ENCODE peak calls at places on chromosomes 7 and 10, in four cellular contexts. Q is HFF-Myc, H is right lobe of liver, E is adrenal gland. V is an unnamed sample.

GRCh38 chr7:157522189-157522588 is 185.4 kb downstream of the DNAJB6 start:
- DNase-seq in Q (no peak), H (peak), E (no peak), V (no peak)

GRCh38 chr10:15353471-15353870 is 17.6 kb downstream of the FAM171A1 start:
- DNase-seq in Q (no peak), H (no peak), E (no peak), V (no peak)

GRCh38 chr10:21727452-21728168 is 193.6 kb downstream of the MLLT10 start:
- DNase-seq in Q (no peak), H (no peak), E (no peak), V (no peak)

GRCh38 chr7:143305423-143306070 is 10.4 kb upstream of the CLCN1 start:
- DNase-seq in Q (no peak), H (peak), E (peak), V (peak)

GRCh38 chr10:113047963-113048781 is 98.1 kb downstream of the TCF7L2 start:
- DNase-seq in Q (no peak), H (no peak), E (no peak), V (no peak)

GRCh38 chr10:51698473-51699063 is 827 bp downstream of the CSTF2T start:
- DNase-seq in Q (no peak), H (no peak), E (no peak), V (no peak)

GRCh38 chr10:95783741-95784140 is 27.8 kb downstream of the ENTPD1 start:
- DNase-seq in Q (no peak), H (no peak), E (no peak), V (no peak)

GRCh38 chr10:3099291-3100092 is 32.1 kb downstream of the PFKP start:
- DNase-seq in Q (no peak), H (no peak), E (no peak), V (no peak)

GRCh38 chr7:20233362-20233761 is 16.2 kb upstream of the MACC1 start:
- DNase-seq in Q (no peak), H (no peak), E (no peak), V (no peak)

GRCh38 chr10:44297963-44298362 is 86.9 kb downstream of the CXCL12 start:
- DNase-seq in Q (no peak), H (no peak), E (no peak), V (no peak)

GRCh38 chr7:41445951-41446350 is 256.9 kb downstream of the INHBA start:
- DNase-seq in Q (no peak), H (no peak), E (no peak), V (no peak)

GRCh38 chr7:114653391-114654088 is 238.9 kb downstream of the FOXP2 start:
- DNase-seq in Q (no peak), H (no peak), E (no peak), V (no peak)

GRCh38 chr7:94655562-94655883 is 410 bp downstream of the SGCE start:
- DNase-seq in Q (no peak), H (no peak), E (peak), V (no peak)

GRCh38 chr7:30927040-30927439 is 15.4 kb downstream of the AQP1 start:
- DNase-seq in Q (no peak), H (peak), E (no peak), V (peak)

GRCh38 chr10:116629340-116629739 is 8.6 kb downstream of the PNLIPRP2 start:
- DNase-seq in Q (no peak), H (no peak), E (no peak), V (no peak)

GRCh38 chr7:20749896-20750295 is 36.8 kb downstream of the SP8 start:
- DNase-seq in Q (no peak), H (no peak), E (no peak), V (no peak)

GRCh38 chr7:16905300-16906044 is 23.7 kb upstream of the AGR3 start:
- DNase-seq in Q (no peak), H (no peak), E (no peak), V (no peak)

GRCh38 chr7:151059362-151060112 is at the start of gene SLC4A2:
- DNase-seq in Q (no peak), H (peak), E (peak), V (peak)

GRCh38 chr10:80333985-80334384 is 22.6 kb downstream of the DYDC1 start:
- DNase-seq in Q (no peak), H (peak), E (no peak), V (no peak)

GRCh38 chr10:30092151-30092790 is 32.9 kb upstream of the JCAD start:
- DNase-seq in Q (no peak), H (no peak), E (no peak), V (no peak)

GRCh38 chr10:79487296-79488194 is 24.8 kb upstream of the EIF5AL1 start:
- DNase-seq in Q (peak), H (peak), E (peak), V (peak)

GRCh38 chr7:138204989-138205298 is 128.7 kb downstream of the AKR1D1 start:
- DNase-seq in Q (no peak), H (no peak), E (no peak), V (no peak)

GRCh38 chr10:49183596-49184542 is 4.3 kb downstream of the TMEM273 start:
- DNase-seq in Q (no peak), H (peak), E (no peak), V (no peak)

GRCh38 chr10:123391275-123392028 is 237.2 kb downstream of the BUB3 start:
- DNase-seq in Q (no peak), H (no peak), E (no peak), V (no peak)

GRCh38 chr7:105149827-105150226 is 135.8 kb downstream of the KMT2E start:
- DNase-seq in Q (peak), H (no peak), E (no peak), V (no peak)

GRCh38 chr10:91613411-91614253 is 19.2 kb downstream of the PPP1R3C start:
- DNase-seq in Q (peak), H (no peak), E (peak), V (no peak)

GRCh38 chr10:118278649-118279048 is 63.5 kb downstream of the FAM204A start:
- DNase-seq in Q (no peak), H (no peak), E (no peak), V (no peak)

GRCh38 chr7:3991771-3992231 is 690.3 kb upstream of the FOXK1 start:
- DNase-seq in Q (no peak), H (no peak), E (no peak), V (no peak)

GRCh38 chr7:95905165-95905564 is 132.8 kb downstream of the DYNC1I1 start:
- DNase-seq in Q (no peak), H (no peak), E (no peak), V (no peak)

GRCh38 chr10:32023264-32023663 is 33.0 kb downstream of the KIF5B start:
- DNase-seq in Q (no peak), H (no peak), E (no peak), V (no peak)

GRCh38 chr10:132297521-132297920 is 10.2 kb downstream of the STK32C start:
- DNase-seq in Q (no peak), H (peak), E (no peak), V (no peak)

GRCh38 chr10:59586407-59586891 is 123.2 kb downstream of the SLC16A9 start:
- DNase-seq in Q (no peak), H (no peak), E (no peak), V (no peak)

GRCh38 chr10:118927317-118927716 is 102.2 kb upstream of the NANOS1 start:
- DNase-seq in Q (no peak), H (no peak), E (no peak), V (no peak)

GRCh38 chr7:15755061-15755460 is 68.6 kb upstream of the MEOX2 start:
- DNase-seq in Q (no peak), H (no peak), E (no peak), V (no peak)

GRCh38 chr7:43648725-43649406 is 66.0 kb downstream of the STK17A start:
- DNase-seq in Q (peak), H (no peak), E (no peak), V (no peak)

DNA sequence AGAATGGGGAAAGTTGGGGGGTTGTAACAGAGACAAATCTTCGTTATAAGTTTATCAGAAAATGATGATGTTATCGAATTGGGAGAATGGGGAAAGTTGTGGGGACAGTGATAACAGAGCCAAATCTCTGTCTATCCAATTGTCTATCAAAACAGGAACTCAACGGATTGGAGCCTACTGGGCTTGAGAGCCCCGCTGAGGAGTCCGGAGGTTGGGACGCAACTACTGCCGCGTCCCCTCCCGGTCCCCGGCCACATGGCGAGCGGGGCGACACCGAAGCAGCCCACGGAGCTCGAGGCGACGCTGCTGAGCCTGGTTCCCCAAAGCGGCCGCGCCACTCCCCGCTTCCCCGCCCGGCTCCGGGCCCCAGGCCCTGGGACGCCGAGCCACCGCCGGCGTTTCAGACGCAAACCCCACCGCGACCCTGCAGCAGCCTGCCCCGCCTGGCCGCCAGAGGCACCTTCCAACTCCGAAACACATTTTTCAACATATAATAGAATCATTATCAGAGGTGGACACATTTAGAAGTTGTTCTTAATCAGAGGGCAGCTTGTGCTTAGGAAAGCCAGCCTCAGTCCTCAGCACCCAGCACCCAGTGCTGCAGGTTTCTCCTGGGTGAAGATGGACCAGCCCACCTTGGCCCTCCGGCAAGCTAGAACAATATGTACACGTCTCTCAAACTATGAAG is 13.8 kb upstream of the RALA start:
- DNase-seq in Q (no peak), H (no peak), E (peak), V (peak)
- H3K4me3 ChIP-seq in Q (peak), H (no peak), E (no peak), V (peak)

GRCh38 chr7:33874943-33875342 is 30.4 kb upstream of the BMPER start:
- DNase-seq in Q (no peak), H (no peak), E (no peak), V (no peak)
- H3K4me3 ChIP-seq in Q (no peak), H (no peak), E (no peak), V (no peak)

GRCh38 chr10:75597691-75598455 is 166.4 kb downstream of the LRMDA start:
- DNase-seq in Q (no peak), H (no peak), E (no peak), V (no peak)
- H3K4me3 ChIP-seq in Q (no peak), H (no peak), E (no peak), V (no peak)

GRCh38 chr7:83040454-83040853 is 122.2 kb downstream of the PCLO start:
- DNase-seq in Q (no peak), H (no peak), E (no peak), V (no peak)
- H3K4me3 ChIP-seq in Q (no peak), H (no peak), E (no peak), V (no peak)

GRCh38 chr7:127619681-127620405 is 1.9 kb upstream of the PAX4 start:
- DNase-seq in Q (no peak), H (no peak), E (no peak), V (no peak)
- H3K4me3 ChIP-seq in Q (no peak), H (no peak), E (no peak), V (no peak)

GRCh38 chr10:491667-492424 is 197.6 kb downstream of the DIP2C start:
- DNase-seq in Q (no peak), H (no peak), E (peak), V (no peak)
- H3K4me3 ChIP-seq in Q (no peak), H (no peak), E (no peak), V (no peak)

DNA sequence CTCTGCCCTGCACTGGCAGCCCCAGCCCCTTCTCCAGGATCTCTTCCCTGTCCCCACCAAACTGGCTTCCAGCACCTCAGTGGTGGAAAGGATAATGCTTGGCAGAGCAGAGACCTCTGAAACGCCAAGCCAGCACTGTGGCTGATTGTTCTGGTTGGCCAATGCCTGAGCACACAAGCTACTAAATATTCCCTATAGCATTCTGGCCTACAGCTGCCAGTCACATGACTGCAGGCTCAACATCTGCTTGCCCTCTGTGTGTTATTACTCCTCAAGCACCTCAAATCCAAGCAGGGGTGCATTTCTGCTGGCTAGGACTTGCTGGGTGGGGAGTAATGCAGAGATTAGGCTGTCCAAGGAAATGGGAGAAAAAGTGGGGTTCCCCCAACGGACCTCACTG is 6.1 kb downstream of the TBATA start:
- DNase-seq in Q (no peak), H (no peak), E (no peak), V (no peak)
- H3K4me3 ChIP-seq in Q (no peak), H (no peak), E (no peak), V (no peak)

DNA sequence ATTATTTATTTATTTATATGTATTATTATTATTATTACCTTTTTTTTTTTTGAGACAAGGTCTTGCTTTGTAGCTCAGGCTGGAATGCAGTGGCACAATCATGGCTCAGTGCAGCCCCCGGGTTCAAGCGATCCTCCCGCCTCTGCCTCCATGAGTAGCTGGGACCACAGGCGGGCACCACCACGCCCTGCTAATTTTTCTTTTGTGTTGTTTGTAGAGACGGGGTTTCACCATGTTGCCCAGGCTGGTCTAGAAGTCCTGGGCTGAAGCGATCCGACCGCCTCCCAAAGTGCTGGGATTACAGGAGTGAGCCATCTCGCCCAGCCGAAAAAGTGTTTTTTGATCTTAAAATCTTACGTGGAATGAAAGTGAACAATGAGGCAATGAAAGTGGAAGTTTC is 79.4 kb upstream of the C1GALT1 start:
- DNase-seq in Q (no peak), H (no peak), E (no peak), V (no peak)
- H3K4me3 ChIP-seq in Q (no peak), H (no peak), E (no peak), V (no peak)

DNA sequence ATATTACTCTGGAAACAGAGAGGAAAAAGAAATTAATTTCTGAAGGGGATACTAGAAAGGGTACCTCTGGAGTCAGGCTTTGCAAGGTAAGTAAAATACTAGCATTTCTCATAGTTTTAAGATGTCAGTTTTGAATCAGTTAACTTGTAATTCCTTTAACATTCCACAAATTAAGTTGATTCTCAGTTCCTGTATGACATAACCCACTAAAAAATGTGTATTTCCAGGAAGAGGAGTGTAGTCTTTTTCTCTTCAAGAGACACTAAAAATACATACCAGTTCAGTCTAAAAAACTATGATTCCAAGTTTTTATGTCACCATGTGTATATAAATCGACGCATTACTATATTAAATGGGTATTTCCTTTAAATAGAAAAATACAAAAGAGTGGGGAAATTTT is 113.2 kb downstream of the CDK6 start:
- DNase-seq in Q (no peak), H (no peak), E (no peak), V (no peak)
- H3K4me3 ChIP-seq in Q (no peak), H (no peak), E (no peak), V (no peak)

GRCh38 chr10:63253040-63253439 is 119.9 kb downstream of the NRBF2 start:
- DNase-seq in Q (no peak), H (no peak), E (no peak), V (no peak)

GRCh38 chr10:63252095-63252762 is 119.1 kb downstream of the NRBF2 start:
- DNase-seq in Q (no peak), H (no peak), E (no peak), V (no peak)

GRCh38 chr10:63257784-63258183 is 124.7 kb downstream of the NRBF2 start:
- DNase-seq in Q (no peak), H (no peak), E (no peak), V (no peak)

GRCh38 chr10:63258920-63259678 is 126.0 kb downstream of the NRBF2 start:
- DNase-seq in Q (no peak), H (no peak), E (no peak), V (no peak)

GRCh38 chr10:63256047-63256773 is 123.1 kb downstream of the NRBF2 start:
- DNase-seq in Q (no peak), H (no peak), E (no peak), V (no peak)
- H3K4me3 ChIP-seq in Q (no peak), H (no peak), E (no peak), V (no peak)